ENCODE peak calls at places on chromosomes 6 and 20, in eight cellular contexts. F is suprapubic skin, G is upper lobe of left lung, V is A549, P is ovary, N is transverse colon, A is SK-N-SH, L is K562. C is an unnamed sample.

GRCh38 chr20:6654490-6655247 is 112.8 kb upstream of the BMP2 start:
- DNase-seq in N (no peak), V (no peak), A (no peak), G (no peak), F (no peak), P (no peak), L (no peak), C (no peak)

GRCh38 chr6:31568537-31568961 is 3.5 kb upstream of the LTA start:
- DNase-seq in A (no peak), N (peak), V (no peak), G (peak), P (no peak), F (no peak), L (no peak), C (no peak)

GRCh38 chr6:43890197-43891062 is 120.4 kb downstream of the VEGFA start:
- DNase-seq in F (no peak), A (peak), V (no peak), G (no peak), N (no peak), L (no peak), P (no peak), C (no peak)

GRCh38 chr6:16163066-16163465 is 34.2 kb downstream of the MYLIP start:
- DNase-seq in P (no peak), F (no peak), L (no peak), N (no peak), G (no peak), V (no peak), A (no peak), C (no peak)

GRCh38 chr6:111653961-111654360 is 48.3 kb upstream of the TRAF3IP2 start:
- DNase-seq in V (no peak), G (no peak), L (no peak), P (no peak), N (no peak), F (no peak), A (no peak), C (no peak)

GRCh38 chr6:40210628-40211056 is 276.4 kb upstream of the MOCS1 start:
- DNase-seq in V (no peak), A (peak), G (no peak), N (no peak), L (no peak), F (no peak), P (no peak), C (no peak)

GRCh38 chr6:149414009-149414408 is 13.9 kb downstream of the SUMO4 start:
- DNase-seq in N (no peak), L (no peak), G (no peak), F (no peak), P (no peak), V (no peak), A (no peak), C (no peak)

GRCh38 chr20:1632228-1632577 is 12.4 kb upstream of the SIRPB1 start:
- DNase-seq in G (no peak), F (no peak), P (no peak), N (no peak), A (no peak), L (no peak), V (no peak), C (no peak)

GRCh38 chr6:1125297-1125696 is 186.6 kb upstream of the FOXQ1 start:
- DNase-seq in P (no peak), A (no peak), G (no peak), L (no peak), V (no peak), N (no peak), F (no peak), C (no peak)

GRCh38 chr6:106546322-106547052 is 82.8 kb downstream of the RTN4IP1 start:
- DNase-seq in N (no peak), V (peak), G (no peak), F (no peak), L (no peak), P (no peak), A (no peak), C (no peak)

GRCh38 chr20:23646106-23646958 is 8.6 kb upstream of the CST3 start:
- DNase-seq in P (no peak), V (no peak), L (no peak), F (no peak), G (no peak), A (no peak), N (no peak), C (no peak)

GRCh38 chr6:149852180-149852579 is 12.0 kb downstream of the LRP11 start:
- DNase-seq in L (no peak), G (peak), N (no peak), F (no peak), A (no peak), P (no peak), V (no peak), C (no peak)

GRCh38 chr6:118667988-118668387 is 16.6 kb upstream of the CEP85L start:
- DNase-seq in G (no peak), L (no peak), N (no peak), V (no peak), F (no peak), A (no peak), P (no peak), C (no peak)
- TF ChIP-seq EP300 in G (no peak), L (no peak), N (no peak), V (no peak), F (no peak), A (no peak), P (no peak), C (no peak)

GRCh38 chr20:38137441-38138037 is 27.5 kb downstream of the TGM2 start:
- DNase-seq in A (no peak), P (no peak), G (no peak), F (no peak), V (no peak), L (no peak), N (no peak), C (no peak)
- TF ChIP-seq EP300 in A (no peak), P (no peak), G (no peak), F (no peak), V (no peak), L (no peak), N (no peak), C (no peak)

GRCh38 chr20:35901678-35902544 is 52.4 kb downstream of the SCAND1 start:
- DNase-seq in F (no peak), L (peak), V (peak), G (no peak), P (no peak), N (no peak), A (no peak), C (no peak)
- TF ChIP-seq EP300 in F (no peak), L (peak), V (no peak), G (no peak), P (no peak), N (no peak), A (no peak), C (no peak)

DNA sequence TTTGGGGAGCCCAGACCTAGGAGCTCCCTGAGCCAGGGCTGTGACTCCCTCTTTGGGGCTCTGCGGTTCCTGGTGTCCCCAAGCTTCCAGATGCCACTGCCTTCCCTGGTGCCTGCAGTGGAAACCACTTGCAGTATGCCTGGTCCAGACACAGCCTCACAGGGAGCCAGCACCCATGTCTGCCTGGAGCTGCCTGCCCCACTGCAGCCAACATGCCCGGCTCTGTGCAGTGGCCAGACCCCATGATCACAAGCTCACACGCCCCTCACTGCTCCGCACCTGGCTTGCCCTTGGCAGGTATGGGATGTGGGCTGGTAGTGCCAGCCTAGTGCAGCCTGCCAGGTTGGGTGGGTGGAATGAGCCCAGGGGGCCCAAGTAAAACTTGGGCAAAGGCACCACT is 644.8 kb downstream of the HTR1B start:
- DNase-seq in A (no peak), P (no peak), V (no peak), F (peak), N (no peak), G (no peak), L (no peak), C (no peak)
- TF ChIP-seq EP300 in A (no peak), P (no peak), V (no peak), F (no peak), N (no peak), G (no peak), L (no peak), C (no peak)